ENCODE peak calls at places on chromosomes 12 and 14, in ten cellular contexts. N is osteoblast, R is body of pancreas, C is uterus, T is HepG2, Z is mammary epithelial cell, X is stomach, O is heart right ventricle, U is HCT116, K is left ventricle myocardium inferior. I is an unnamed sample. For H3K27me3, the result is how much of the 10 kb centered on the place peaks cover.

GRCh38 chr12:7093486-7093885 is 1.2 kb upstream of the C1R start:
- DNase-seq in N (no peak), T (no peak), O (no peak), Z (no peak), R (no peak), C (no peak), U (no peak), X (no peak), K (no peak), I (no peak)

GRCh38 chr14:87081004-87081403 is 912.0 kb downstream of the GALC start:
- DNase-seq in R (no peak), C (no peak), N (no peak), Z (no peak), U (no peak), X (no peak), T (no peak), O (no peak), K (no peak), I (no peak)

GRCh38 chr12:126389215-126389841 is 1324.1 kb downstream of the AACS start:
- DNase-seq in Z (no peak), K (no peak), U (no peak), O (no peak), T (no peak), N (no peak), C (no peak), R (no peak), X (no peak), I (peak)

GRCh38 chr12:123808167-123808566 is 46.1 kb downstream of the DNAH10 start:
- DNase-seq in N (peak), X (no peak), R (no peak), Z (no peak), T (peak), C (no peak), O (no peak), U (peak), K (no peak), I (no peak)

GRCh38 chr14:89025581-89026236 is 201.3 kb downstream of the TTC8 start:
- DNase-seq in C (peak), Z (no peak), O (no peak), X (no peak), R (no peak), N (peak), U (no peak), T (no peak), K (no peak), I (no peak)

GRCh38 chr12:80045594-80045993 is 53.7 kb upstream of the OTOGL start:
- DNase-seq in R (no peak), K (no peak), T (no peak), Z (peak), N (peak), C (no peak), O (no peak), U (no peak), X (no peak), I (no peak)

GRCh38 chr14:102699416-102700110 is 77.7 kb upstream of the TRAF3 start:
- DNase-seq in N (peak), Z (no peak), R (no peak), U (no peak), X (no peak), O (no peak), K (no peak), T (no peak), C (no peak), I (no peak)

GRCh38 chr12:17278946-17279345 is 673.0 kb upstream of the LMO3 start:
- DNase-seq in C (no peak), N (no peak), Z (no peak), X (no peak), K (no peak), R (no peak), O (no peak), U (no peak), T (no peak), I (no peak)

GRCh38 chr12:103855896-103856657 is 15.0 kb upstream of the NT5DC3 start:
- DNase-seq in O (no peak), X (no peak), K (no peak), C (no peak), R (no peak), T (no peak), U (no peak), N (no peak), Z (no peak), I (no peak)

GRCh38 chr12:108594-108993 is 42.0 kb downstream of the IQSEC3 start:
- DNase-seq in N (peak), C (no peak), K (peak), R (peak), O (peak), T (no peak), X (peak), U (no peak), Z (no peak), I (peak)

GRCh38 chr12:108542320-108542719 is 18.7 kb downstream of the SART3 start:
- DNase-seq in T (no peak), U (no peak), O (no peak), N (no peak), C (no peak), K (no peak), Z (no peak), X (no peak), R (no peak), I (no peak)

GRCh38 chr12:6821271-6821673 is 349 bp upstream of the GPR162 start:
- DNase-seq in N (peak), R (peak), T (no peak), C (peak), Z (no peak), K (peak), U (no peak), X (peak), O (peak), I (peak)

GRCh38 chr12:98939350-98939749 is 294.3 kb downstream of the APAF1 start:
- DNase-seq in R (no peak), O (no peak), U (peak), N (no peak), K (no peak), Z (peak), T (peak), X (no peak), C (no peak), I (no peak)

GRCh38 chr14:52111583-52111982 is 42.7 kb upstream of the NID2 start:
- DNase-seq in Z (peak), K (no peak), X (no peak), N (no peak), C (no peak), U (peak), R (no peak), T (no peak), O (no peak), I (no peak)

GRCh38 chr14:73252491-73253322 is 15.4 kb downstream of the PAPLN start:
- DNase-seq in T (no peak), R (no peak), K (no peak), N (peak), C (no peak), Z (no peak), O (no peak), X (no peak), U (no peak), I (no peak)

GRCh38 chr14:64818151-64818550 is 61.6 kb downstream of the SPTB start:
- DNase-seq in Z (no peak), X (no peak), K (no peak), C (no peak), O (no peak), T (no peak), U (no peak), N (no peak), R (no peak), I (no peak)

GRCh38 chr14:101595887-101596721 is 34.8 kb downstream of the DIO3 start:
- DNase-seq in C (no peak), O (no peak), R (no peak), N (peak), T (no peak), X (peak), K (peak), Z (no peak), U (no peak), I (peak)

GRCh38 chr14:68701001-68701741 is 91.7 kb downstream of the ZFP36L1 start:
- DNase-seq in O (no peak), C (no peak), T (no peak), N (no peak), R (no peak), K (no peak), U (no peak), X (no peak), Z (no peak), I (no peak)

GRCh38 chr12:89840162-89840922 is 131.7 kb upstream of the ATP2B1 start:
- DNase-seq in O (no peak), C (no peak), R (no peak), U (no peak), K (no peak), N (no peak), X (no peak), Z (no peak), T (no peak), I (no peak)

GRCh38 chr12:121866331-121866730 is 7.7 kb upstream of the HPD start:
- DNase-seq in N (peak), O (no peak), Z (no peak), U (no peak), X (no peak), R (no peak), T (no peak), K (no peak), C (no peak), I (no peak)

GRCh38 chr12:60487284-60487683 is 891.5 kb downstream of the SLC16A7 start:
- DNase-seq in K (no peak), U (no peak), C (no peak), O (no peak), Z (no peak), R (no peak), N (no peak), T (no peak), X (no peak), I (no peak)

GRCh38 chr12:26158078-26158764 is 33.4 kb upstream of the BHLHE41 start:
- DNase-seq in C (no peak), T (no peak), Z (peak), R (no peak), O (no peak), U (no peak), N (no peak), X (no peak), K (no peak), I (no peak)

GRCh38 chr12:120529641-120530314 is 820 bp upstream of the COQ5 start:
- DNase-seq in C (no peak), N (no peak), U (peak), K (no peak), T (peak), O (no peak), Z (peak), R (peak), X (peak), I (peak)

GRCh38 chr12:4910502-4911315 is 1.0 kb downstream of the KCNA1 start:
- DNase-seq in X (no peak), T (no peak), Z (no peak), K (no peak), U (no peak), C (no peak), R (no peak), N (peak), O (no peak), I (no peak)

GRCh38 chr12:1882405-1882804 is 36.0 kb downstream of the CACNA2D4 start:
- DNase-seq in T (no peak), C (no peak), R (no peak), Z (no peak), N (no peak), X (no peak), U (no peak), K (no peak), O (no peak), I (peak)

GRCh38 chr12:121970901-121971300 is 50.8 kb upstream of the BCL7A start:
- DNase-seq in C (no peak), Z (no peak), K (peak), U (no peak), R (no peak), N (no peak), X (no peak), T (no peak), O (peak), I (no peak)

GRCh38 chr12:50862316-50862715 is 19.6 kb downstream of the TMPRSS12 start:
- DNase-seq in Z (peak), R (no peak), K (no peak), T (no peak), U (no peak), O (no peak), X (no peak), N (peak), C (no peak), I (no peak)

GRCh38 chr14:69715725-69716482 is 51.0 kb upstream of the SRSF5 start:
- DNase-seq in O (peak), Z (peak), X (peak), T (no peak), C (peak), N (peak), R (peak), K (peak), U (no peak), I (peak)

GRCh38 chr12:910416-910815 is 39.1 kb downstream of the RAD52 start:
- DNase-seq in X (no peak), U (no peak), N (no peak), K (no peak), C (no peak), T (no peak), O (no peak), Z (no peak), R (no peak), I (no peak)

GRCh38 chr12:69553626-69554248 is 31.5 kb upstream of the CCT2 start:
- DNase-seq in N (no peak), U (no peak), O (peak), Z (peak), X (no peak), C (no peak), K (no peak), T (peak), R (peak), I (no peak)

GRCh38 chr12:55019784-55020183 is at the start of gene NEUROD4:
- DNase-seq in Z (peak), R (peak), X (peak), N (peak), O (peak), T (peak), U (peak), K (peak), C (no peak), I (peak)

GRCh38 chr12:46831335-46832083 is 5.7 kb upstream of the SLC38A4 start:
- DNase-seq in T (no peak), C (no peak), O (peak), R (peak), Z (no peak), U (no peak), N (peak), X (peak), K (peak), I (no peak)

GRCh38 chr14:102539544-102540309 is 30.2 kb upstream of the ANKRD9 start:
- DNase-seq in C (peak), O (peak), Z (no peak), X (no peak), R (no peak), T (peak), N (peak), K (peak), U (no peak), I (no peak)

GRCh38 chr12:17999174-17999801 is 90.7 kb downstream of the RERGL start:
- DNase-seq in O (no peak), Z (no peak), N (no peak), K (no peak), T (no peak), R (no peak), X (no peak), U (no peak), C (no peak), I (no peak)

GRCh38 chr12:80576641-80577418 is 130.6 kb upstream of the MYF6 start:
- DNase-seq in X (no peak), Z (no peak), N (peak), R (no peak), O (no peak), C (no peak), K (no peak), T (no peak), U (no peak), I (no peak)

GRCh38 chr12:130978785-130979184 is 25.1 kb downstream of the ADGRD1 start:
- DNase-seq in Z (no peak), X (no peak), O (no peak), U (no peak), K (peak), R (no peak), N (no peak), C (no peak), T (no peak), I (no peak)

GRCh38 chr12:16949351-16949750 is 343.4 kb upstream of the LMO3 start:
- DNase-seq in X (no peak), C (no peak), K (no peak), R (no peak), N (no peak), T (no peak), Z (no peak), U (no peak), O (no peak), I (no peak)

GRCh38 chr14:20327005-20327869 is 5.8 kb downstream of the CCNB1IP1 start:
- DNase-seq in O (peak), T (peak), X (no peak), N (no peak), U (peak), R (no peak), Z (peak), C (no peak), K (no peak), I (peak)

GRCh38 chr14:93914278-93914677 is 12.9 kb upstream of the FAM181A start:
- DNase-seq in X (no peak), O (no peak), K (no peak), Z (no peak), T (no peak), U (no peak), N (no peak), R (no peak), C (no peak), I (no peak)

GRCh38 chr14:85531141-85531593 is 1.2 kb downstream of the FLRT2 start:
- DNase-seq in Z (peak), U (no peak), T (no peak), N (peak), C (peak), R (peak), K (peak), O (no peak), X (peak), I (peak)

GRCh38 chr12:71439613-71440392 is at the start of gene LGR5:
- DNase-seq in K (peak), X (no peak), R (no peak), Z (peak), T (peak), O (no peak), C (no peak), U (no peak), N (peak), I (peak)
- H3K27me3 ChIP-seq in K (half or more), X (under half), R (under half), Z (under half), T (under half), O (under half), C (under half), U (under half), N (half or more), I (under half)

DNA sequence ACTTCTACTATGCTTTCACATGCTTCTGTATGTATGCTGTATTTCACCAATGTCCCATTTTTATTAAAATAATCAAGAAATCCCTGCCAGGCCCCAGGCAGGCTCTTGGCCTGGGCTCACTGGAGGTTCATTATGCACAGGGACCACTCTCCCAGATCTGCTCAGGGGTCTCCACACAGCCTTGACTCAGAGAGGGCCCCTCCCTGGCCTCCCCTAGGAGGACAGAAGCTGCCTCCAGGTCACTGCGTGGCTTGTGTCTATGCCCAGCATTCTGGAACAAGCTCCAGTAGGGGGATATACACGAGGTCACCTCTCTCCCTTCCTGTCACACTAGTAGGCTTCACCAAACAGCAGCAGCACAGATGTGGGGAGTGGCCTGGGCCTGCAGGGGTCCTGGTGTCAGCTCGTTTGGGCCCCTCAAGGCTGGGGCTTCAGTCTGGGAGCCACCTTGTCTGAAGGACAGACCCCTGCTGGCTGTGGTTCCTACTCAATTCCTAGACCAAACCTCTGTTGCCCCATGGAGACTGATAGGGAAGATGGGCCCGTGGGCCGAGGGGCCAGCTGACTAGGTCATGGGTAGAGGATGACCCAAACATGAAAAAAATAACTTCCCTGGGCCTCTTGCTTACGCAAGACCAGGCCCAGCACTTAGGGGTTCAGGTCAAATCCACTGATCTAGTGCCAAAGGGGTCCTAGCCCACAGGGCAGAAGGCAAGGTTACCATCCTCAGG is 37.6 kb downstream of the ANAPC7 start:
- DNase-seq in O (no peak), R (no peak), T (no peak), X (no peak), Z (no peak), N (peak), K (no peak), C (no peak), U (no peak), I (no peak)
- H3K27me3 ChIP-seq in O (under half), R (under half), T (under half), X (under half), Z (under half), N (under half), K (under half), C (under half), U (under half), I (under half)

GRCh38 chr12:65495233-65495632 is 216.8 kb downstream of the MSRB3 start:
- DNase-seq in X (no peak), O (no peak), K (no peak), C (no peak), Z (peak), T (peak), U (peak), N (peak), R (no peak), I (no peak)

GRCh38 chr12:65496617-65497016 is 218.1 kb downstream of the MSRB3 start:
- DNase-seq in R (no peak), X (no peak), K (peak), Z (no peak), O (peak), U (no peak), T (no peak), N (no peak), C (no peak), I (no peak)

GRCh38 chr12:65499167-65499566 is 220.7 kb downstream of the MSRB3 start:
- DNase-seq in U (no peak), O (no peak), R (no peak), Z (no peak), T (no peak), X (no peak), K (no peak), C (no peak), N (no peak), I (no peak)

GRCh38 chr12:65500121-65500846 is 221.8 kb downstream of the MSRB3 start:
- DNase-seq in X (no peak), R (no peak), K (no peak), O (no peak), U (peak), N (no peak), T (no peak), C (no peak), Z (peak), I (no peak)

GRCh38 chr12:65497645-65498044 is 219.2 kb downstream of the MSRB3 start:
- DNase-seq in T (peak), O (no peak), K (no peak), R (no peak), Z (no peak), C (no peak), X (no peak), N (no peak), U (no peak), I (no peak)
- H3K27me3 ChIP-seq in T (under half), O (under half), K (under half), R (under half), Z (under half), C (under half), X (under half), N (under half), U (under half), I (under half)

GRCh38 chr12:100027671-100028070 is 42.9 kb upstream of the ANKS1B start:
- DNase-seq in R (no peak), N (no peak), C (no peak), O (no peak), Z (no peak), T (no peak), X (no peak), K (no peak), U (no peak), I (no peak)

GRCh38 chr12:100026241-100026640 is 41.5 kb upstream of the ANKS1B start:
- DNase-seq in N (no peak), C (no peak), X (no peak), O (no peak), U (no peak), R (no peak), K (no peak), Z (no peak), T (no peak), I (no peak)

GRCh38 chr12:100020370-100020769 is 35.6 kb upstream of the ANKS1B start:
- DNase-seq in R (no peak), X (no peak), T (no peak), O (no peak), N (no peak), Z (peak), K (no peak), U (no peak), C (no peak), I (no peak)

DNA sequence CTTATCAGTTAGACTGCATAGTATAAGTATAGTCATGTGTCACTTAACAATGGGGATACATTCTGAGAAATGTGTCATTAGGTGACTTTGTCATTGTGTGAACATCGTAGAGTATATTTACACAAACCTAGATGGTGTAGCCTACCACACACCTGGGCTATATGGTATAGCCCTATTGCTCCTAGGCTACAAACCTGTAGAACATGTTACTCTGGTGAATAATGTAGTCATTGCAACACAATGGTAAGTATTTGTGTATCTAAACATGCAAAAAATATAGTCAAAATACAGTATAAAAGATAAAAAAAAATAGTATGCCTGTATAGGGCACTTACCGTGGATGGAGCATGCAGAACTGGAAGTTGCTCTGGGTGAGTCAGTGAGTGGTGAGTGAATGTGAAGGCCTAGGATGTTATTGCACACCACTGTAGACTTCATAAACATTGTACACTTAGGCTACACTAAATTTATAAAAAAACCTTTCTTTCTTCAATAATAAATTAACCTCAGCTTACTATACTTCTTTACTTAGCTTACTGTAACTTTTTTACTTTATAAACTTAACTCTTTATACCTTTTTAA is 40.3 kb upstream of the ANKS1B start:
- DNase-seq in K (no peak), X (no peak), R (no peak), T (no peak), Z (no peak), N (no peak), C (no peak), O (no peak), U (no peak), I (no peak)
- H3K27me3 ChIP-seq in K (under half), X (under half), R (under half), T (under half), Z (under half), N (under half), C (under half), O (under half), U (under half), I (under half)